ENCODE peak calls at places on chromosomes 2 and 18, in seven cellular contexts. F is K562, Q is HepG2, J is HCT116, L is H1, B is SK-N-SH, U is GM12878. R is an unnamed sample.

GRCh38 chr2:150572961-150573395 is 85.5 kb upstream of the RND3 start:
- DNase-seq in F (no peak), Q (no peak), J (no peak), L (no peak), B (no peak), U (peak; percentile 61), R (no peak)

GRCh38 chr2:25481381-25482310 is 139.9 kb upstream of the DNMT3A start:
- DNase-seq in F (no peak), Q (no peak), J (no peak), L (no peak), B (no peak), U (no peak), R (no peak)

GRCh38 chr2:137607722-137608121 is 356.6 kb upstream of the HNMT start:
- DNase-seq in F (no peak), Q (no peak), J (no peak), L (no peak), B (no peak), U (no peak), R (no peak)

GRCh38 chr18:38690626-38691025 is 1125.0 kb upstream of the CELF4 start:
- DNase-seq in F (no peak), Q (no peak), J (no peak), L (no peak), B (no peak), U (no peak), R (no peak)

GRCh38 chr2:29032189-29032588 is 42.1 kb downstream of the PCARE start:
- DNase-seq in F (no peak), Q (no peak), J (no peak), L (no peak), B (no peak), U (no peak), R (no peak)

GRCh38 chr2:74702001-74702715 is 48.1 kb downstream of the SEMA4F start:
- DNase-seq in F (no peak), Q (peak; percentile 73), J (no peak), L (no peak), B (no peak), U (no peak), R (no peak)

GRCh38 chr2:238256594-238257104 is 16.8 kb upstream of the HES6 start:
- DNase-seq in F (peak; percentile 67), Q (peak; percentile 91), J (peak; percentile 92), L (peak; percentile 93), B (peak; percentile 95), U (no peak), R (peak; percentile 67)

GRCh38 chr2:190199109-190199508 is 120.5 kb downstream of the HIBCH start:
- DNase-seq in F (no peak), Q (no peak), J (no peak), L (no peak), B (no peak), U (no peak), R (no peak)

GRCh38 chr2:113240150-113240914 is 38.4 kb downstream of the PAX8 start:
- DNase-seq in F (no peak), Q (no peak), J (peak; percentile 55), L (no peak), B (peak; percentile 89), U (no peak), R (no peak)

GRCh38 chr2:171161425-171162289 is 964 bp upstream of the TLK1 start:
- DNase-seq in F (peak; percentile 32), Q (no peak), J (no peak), L (no peak), B (peak; percentile 6), U (no peak), R (no peak)

GRCh38 chr2:240405133-240405532 is 30.3 kb upstream of the GPC1 start:
- DNase-seq in F (no peak), Q (no peak), J (no peak), L (peak; percentile 27), B (no peak), U (no peak), R (no peak)

GRCh38 chr2:192498747-192499146 is 304.0 kb upstream of the TMEFF2 start:
- DNase-seq in F (no peak), Q (no peak), J (no peak), L (no peak), B (no peak), U (no peak), R (no peak)

GRCh38 chr2:192500550-192501200 is 305.9 kb upstream of the TMEFF2 start:
- DNase-seq in F (no peak), Q (no peak), J (peak; percentile 66), L (no peak), B (no peak), U (peak; percentile 3), R (no peak)

GRCh38 chr2:192499476-192499875 is 304.7 kb upstream of the TMEFF2 start:
- DNase-seq in F (no peak), Q (no peak), J (no peak), L (no peak), B (no peak), U (no peak), R (no peak)
- TF ChIP-seq JUND in F (no peak), Q (no peak), J (no peak), L (no peak), B (no peak), U (no peak), R (no peak)

GRCh38 chr2:46342566-46343315 is 45.5 kb downstream of the EPAS1 start:
- DNase-seq in F (no peak), Q (no peak), J (no peak), L (no peak), B (no peak), U (no peak), R (no peak)
- TF ChIP-seq JUND in F (no peak), Q (no peak), J (no peak), L (no peak), B (no peak), U (no peak), R (no peak)

DNA sequence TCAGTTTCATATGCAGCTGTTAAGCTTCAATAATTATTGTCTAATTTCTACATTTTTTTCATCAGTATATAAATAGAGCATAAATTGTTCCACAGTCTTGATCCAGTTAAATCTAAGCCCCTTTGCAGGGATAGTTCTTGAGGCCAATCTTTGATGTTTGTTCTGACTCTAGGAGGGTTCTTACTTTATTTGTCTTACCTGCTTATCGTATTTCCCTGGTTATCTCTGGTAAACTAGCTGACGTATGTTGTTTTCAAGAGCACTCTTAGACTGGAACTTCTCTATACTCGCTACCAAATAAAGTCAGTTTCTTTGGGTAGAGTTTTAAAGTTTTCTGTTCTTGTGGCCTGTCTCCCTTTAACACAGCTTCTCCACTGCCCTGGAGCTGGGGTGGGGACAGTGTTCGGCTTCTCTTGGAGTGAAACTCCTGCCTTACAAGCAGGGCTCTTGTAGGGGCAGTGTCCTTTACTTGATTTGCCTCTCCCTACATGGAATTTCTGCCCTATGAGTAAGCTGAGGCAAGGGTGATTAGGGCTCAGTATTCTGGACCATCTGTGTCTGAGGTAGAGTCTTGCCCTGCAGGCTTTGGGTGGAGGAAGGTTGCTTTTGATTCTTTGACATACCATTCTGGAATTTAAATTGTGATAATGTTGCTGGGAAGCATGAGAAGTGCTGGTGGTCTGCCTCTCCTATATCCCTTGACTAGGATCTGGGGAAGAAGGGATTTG is 90.3 kb downstream of the PTPN4 start:
- DNase-seq in F (no peak), Q (no peak), J (no peak), L (no peak), B (no peak), U (no peak), R (no peak)
- TF ChIP-seq JUND in F (no peak), Q (no peak), J (no peak), L (no peak), B (no peak), U (no peak), R (no peak)

GRCh38 chr18:72542993-72543361 is 1.2 kb downstream of the CBLN2 start:
- DNase-seq in F (no peak), Q (no peak), J (no peak), L (no peak), B (peak; percentile 63), U (no peak), R (peak; percentile 2)

GRCh38 chr18:72539861-72540260 is 4.3 kb downstream of the CBLN2 start:
- DNase-seq in F (no peak), Q (no peak), J (no peak), L (no peak), B (no peak), U (no peak), R (no peak)

GRCh38 chr18:72541871-72542690 is 2.1 kb downstream of the CBLN2 start:
- DNase-seq in F (no peak), Q (no peak), J (no peak), L (peak; percentile 81), B (peak; percentile 79), U (no peak), R (no peak)

GRCh38 chr18:72543362-72544055 is 633 bp downstream of the CBLN2 start:
- DNase-seq in F (no peak), Q (no peak), J (no peak), L (peak; percentile 56), B (peak; percentile 65), U (no peak), R (no peak)

DNA sequence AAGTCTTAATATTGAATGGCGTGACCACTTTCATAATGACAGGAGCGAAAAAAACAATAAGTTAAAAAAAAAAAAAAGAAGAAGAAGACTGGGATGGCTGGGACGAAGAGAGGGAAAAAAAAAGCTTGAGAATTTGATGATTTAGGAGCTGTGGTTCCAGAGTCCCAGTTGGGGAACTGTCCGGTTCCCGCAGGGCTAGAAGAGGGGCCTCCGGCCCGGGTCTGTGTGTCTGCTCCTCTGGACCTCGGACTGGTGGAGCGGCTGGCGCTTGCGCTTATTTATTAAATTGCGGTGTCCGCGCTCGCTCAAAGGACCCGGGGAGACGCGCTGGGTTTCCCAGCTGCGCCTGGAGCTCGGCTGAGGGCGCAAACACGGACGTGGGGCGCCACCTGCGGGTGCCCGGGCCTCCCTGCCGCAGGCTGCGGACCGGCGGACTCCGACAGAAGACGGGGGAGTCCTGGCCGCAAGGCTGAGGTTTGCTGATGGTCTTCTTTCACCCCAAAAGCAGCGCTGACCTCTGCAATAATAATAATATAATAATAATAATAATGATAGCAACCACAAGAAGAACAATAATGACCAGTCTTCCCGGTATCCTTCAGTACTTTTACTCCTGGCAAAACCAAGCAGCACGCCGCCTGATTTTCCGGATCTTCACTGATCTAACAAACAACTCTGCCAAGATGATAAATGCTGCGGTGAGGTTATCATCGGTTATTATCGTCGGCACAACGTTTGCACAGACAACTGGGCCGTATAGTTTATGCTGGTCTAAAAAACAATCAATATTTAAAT is at the start of gene CBLN2:
- DNase-seq in F (peak; percentile 31), Q (peak; percentile 23), J (no peak), L (peak; percentile 89), B (peak; percentile 92), U (no peak), R (peak; percentile 81)
- TF ChIP-seq JUND in F (no peak), Q (no peak), J (no peak), L (no peak), B (no peak), U (no peak), R (no peak)

GRCh38 chr2:177611310-177611886 is 218.8 kb downstream of the AGPS start:
- DNase-seq in F (no peak), Q (no peak), J (no peak), L (no peak), B (no peak), U (no peak), R (no peak)
- TF ChIP-seq JUND in F (no peak), Q (no peak), J (no peak), L (no peak), B (no peak), U (no peak), R (no peak)

R was measured in T47D.